ENCODE peak calls at places on chromosomes 16 and 17, in seven cellular contexts. Y, S, J, G, Z, L and C are unnamed samples.

GRCh38 chr17:6639651-6640535 is 618 bp downstream of the KIAA0753 start:
- DNase-seq in Y (no peak), S (peak; percentile 78), J (no peak), G (no peak), Z (peak; percentile 52), L (peak; percentile 82), C (peak; percentile 52)

GRCh38 chr17:30279156-30279555 is 12.6 kb downstream of the BLMH start:
- DNase-seq in Y (no peak), S (no peak), J (no peak), G (no peak), Z (no peak), L (no peak), C (no peak)

GRCh38 chr17:45129426-45129939 is 2.8 kb downstream of the PLCD3 start:
- DNase-seq in Y (no peak), S (no peak), J (no peak), G (no peak), Z (no peak), L (no peak), C (peak; percentile 22)

GRCh38 chr16:68289621-68290329 is 21.0 kb downstream of the SLC7A6OS start:
- DNase-seq in Y (no peak), S (no peak), J (no peak), G (no peak), Z (no peak), L (no peak), C (no peak)

GRCh38 chr16:50547944-50548658 is at the start of gene NKD1:
- DNase-seq in Y (peak; percentile 54), S (peak; percentile 92), J (peak; percentile 61), G (peak; percentile 17), Z (peak; percentile 80), L (peak; percentile 85), C (peak; percentile 77)

GRCh38 chr16:57224651-57225335 is 20.3 kb upstream of the ARL2BP start:
- DNase-seq in Y (no peak), S (no peak), J (no peak), G (no peak), Z (no peak), L (no peak), C (no peak)

GRCh38 chr17:77666881-77667395 is 291.6 kb upstream of the TNRC6C start:
- DNase-seq in Y (no peak), S (no peak), J (no peak), G (no peak), Z (no peak), L (peak; percentile 33), C (no peak)

GRCh38 chr17:17516941-17517720 is 20.9 kb upstream of the RASD1 start:
- DNase-seq in Y (no peak), S (no peak), J (no peak), G (no peak), Z (no peak), L (no peak), C (no peak)

GRCh38 chr17:2707721-2708584 is 3.6 kb downstream of the CLUH start:
- DNase-seq in Y (no peak), S (peak; percentile 91), J (peak; percentile 59), G (no peak), Z (peak; percentile 82), L (peak; percentile 81), C (peak; percentile 85)

GRCh38 chr16:82368041-82368440 is 198.0 kb upstream of the MPHOSPH6 start:
- DNase-seq in Y (no peak), S (no peak), J (peak; percentile 27), G (peak; percentile 34), Z (peak; percentile 55), L (no peak), C (no peak)

GRCh38 chr17:35018814-35019213 is 38.5 kb downstream of the LIG3 start:
- DNase-seq in Y (no peak), S (no peak), J (no peak), G (no peak), Z (no peak), L (no peak), C (no peak)

GRCh38 chr17:38322156-38322779 is 21.5 kb downstream of the GPR179 start:
- DNase-seq in Y (peak; percentile 75), S (peak; percentile 88), J (peak; percentile 18), G (peak; percentile 33), Z (peak; percentile 74), L (peak; percentile 84), C (peak; percentile 60)

GRCh38 chr16:54842743-54843423 is 87.8 kb upstream of the IRX5 start:
- DNase-seq in Y (no peak), S (no peak), J (no peak), G (no peak), Z (no peak), L (no peak), C (no peak)

GRCh38 chr16:54846761-54847160 is 83.9 kb upstream of the IRX5 start:
- DNase-seq in Y (no peak), S (no peak), J (no peak), G (no peak), Z (no peak), L (no peak), C (no peak)

GRCh38 chr16:54847207-54847606 is 83.5 kb upstream of the IRX5 start:
- DNase-seq in Y (no peak), S (no peak), J (no peak), G (no peak), Z (no peak), L (no peak), C (no peak)

GRCh38 chr16:54847609-54848008 is 83.1 kb upstream of the IRX5 start:
- DNase-seq in Y (no peak), S (no peak), J (no peak), G (no peak), Z (no peak), L (no peak), C (no peak)

DNA sequence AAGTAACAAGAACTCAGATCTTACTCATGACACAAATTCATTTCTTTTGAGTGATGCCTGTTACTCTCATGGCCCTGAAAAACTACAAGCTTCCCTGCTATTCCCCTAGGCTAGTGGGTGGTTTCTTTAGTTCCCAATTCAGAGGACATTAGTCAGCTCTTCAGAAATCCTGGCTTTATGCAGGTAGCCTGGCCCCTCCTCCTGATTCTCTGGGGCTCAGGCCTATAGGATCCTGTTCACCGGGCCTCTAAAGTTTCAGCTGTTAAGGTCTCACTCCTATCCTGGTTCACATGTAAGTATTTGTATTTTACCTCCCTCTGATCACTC is 87.3 kb upstream of the IRX5 start:
- DNase-seq in Y (no peak), S (no peak), J (no peak), G (no peak), Z (no peak), L (no peak), C (no peak)
- H3K27ac ChIP-seq in Y (no peak overlapping the region), S (no peak overlapping the region), J (no peak overlapping the region), G (no peak overlapping the region), Z (no peak overlapping the region), L (no peak overlapping the region), C (no peak overlapping the region)

GRCh38 chr16:19119564-19119963 is 5.8 kb downstream of the ITPRIPL2 start:
- DNase-seq in Y (no peak), S (no peak), J (no peak), G (peak; percentile 86), Z (no peak), L (no peak), C (no peak)
- H3K27ac ChIP-seq in Y (peak overlapping the region; percentile 74), S (no peak overlapping the region), J (no peak overlapping the region), G (peak overlapping the region; percentile 96), Z (no peak overlapping the region), L (peak overlapping the region; percentile 80), C (no peak overlapping the region)

GRCh38 chr16:16059895-16060590 is 110.6 kb downstream of the ABCC1 start:
- DNase-seq in Y (no peak), S (no peak), J (peak; percentile 92), G (no peak), Z (no peak), L (no peak), C (no peak)
- H3K27ac ChIP-seq in Y (no peak overlapping the region), S (no peak overlapping the region), J (peak overlapping the region; percentile 24), G (no peak overlapping the region), Z (no peak overlapping the region), L (no peak overlapping the region), C (no peak overlapping the region)

DNA sequence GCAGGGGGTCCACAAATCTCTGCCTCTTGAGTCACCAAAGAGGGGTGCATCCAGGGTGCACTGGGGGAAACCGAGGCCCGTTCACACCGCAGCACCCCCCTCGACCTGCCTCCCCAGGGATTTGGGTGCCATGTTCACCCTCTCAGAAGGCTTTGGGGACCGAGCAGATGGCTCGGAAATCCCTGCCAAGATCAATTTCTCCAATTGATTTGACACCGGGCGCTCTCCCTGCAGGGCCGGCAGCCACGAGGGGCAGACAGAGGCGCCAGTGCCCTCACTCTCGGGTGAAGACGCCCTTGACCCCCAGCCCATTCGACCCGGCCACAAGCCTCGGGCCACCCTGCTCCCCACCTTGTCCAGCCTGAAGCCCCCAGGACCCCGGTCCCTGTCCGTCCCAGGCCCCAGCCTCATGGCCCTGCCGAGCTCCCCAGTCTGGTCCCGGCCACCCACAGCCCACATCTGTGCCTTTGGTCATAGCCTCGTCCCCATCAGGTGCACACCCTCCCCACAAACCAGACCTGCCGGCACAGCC is 9.3 kb downstream of the SSTR5 start:
- DNase-seq in Y (no peak), S (no peak), J (no peak), G (no peak), Z (no peak), L (no peak), C (no peak)
- H3K27ac ChIP-seq in Y (no peak overlapping the region), S (no peak overlapping the region), J (no peak overlapping the region), G (no peak overlapping the region), Z (no peak overlapping the region), L (no peak overlapping the region), C (no peak overlapping the region)

GRCh38 chr16:86899156-86899555 is 320.8 kb downstream of the FOXL1 start:
- DNase-seq in Y (no peak), S (no peak), J (no peak), G (no peak), Z (no peak), L (no peak), C (no peak)
- H3K27ac ChIP-seq in Y (no peak overlapping the region), S (no peak overlapping the region), J (no peak overlapping the region), G (no peak overlapping the region), Z (no peak overlapping the region), L (no peak overlapping the region), C (no peak overlapping the region)